ENCODE peak calls at places on chromosomes 2 and 18, in seven cellular contexts. X, B, Q, R, P, U and M are unnamed samples.

GRCh38 chr18:74225193-74225840 is 66.4 kb downstream of the CYB5A start:
- DNase-seq in X (no peak), B (no peak), Q (no peak), R (no peak), P (no peak), U (no peak), M (no peak)

GRCh38 chr2:113080134-113080533 is 12.4 kb downstream of the IL1F10 start:
- DNase-seq in X (peak; percentile 65), B (peak; percentile 70), Q (peak; percentile 73), R (peak; percentile 61), P (peak; percentile 55), U (peak; percentile 29), M (peak; percentile 31)

GRCh38 chr2:69088471-69088870 is 75.5 kb downstream of the ANTXR1 start:
- DNase-seq in X (no peak), B (no peak), Q (no peak), R (no peak), P (no peak), U (no peak), M (no peak)

GRCh38 chr2:28407976-28408690 is 15.5 kb downstream of the FOSL2 start:
- DNase-seq in X (no peak), B (no peak), Q (no peak), R (no peak), P (no peak), U (no peak), M (no peak)

GRCh38 chr2:233460726-233461431 is 105.7 kb downstream of the USP40 start:
- DNase-seq in X (no peak), B (no peak), Q (no peak), R (no peak), P (no peak), U (no peak), M (no peak)

GRCh38 chr2:63631501-63631900 is 42.7 kb downstream of the MDH1 start:
- DNase-seq in X (no peak), B (no peak), Q (no peak), R (no peak), P (no peak), U (no peak), M (no peak)

GRCh38 chr18:75005622-75006021 is 203.3 kb downstream of the PTGR3 start:
- DNase-seq in X (no peak), B (no peak), Q (no peak), R (no peak), P (no peak), U (no peak), M (no peak)

GRCh38 chr2:240467149-240467642 is 31.7 kb downstream of the GPC1 start:
- DNase-seq in X (no peak), B (peak; percentile 1), Q (no peak), R (peak; percentile 24), P (no peak), U (no peak), M (no peak)

GRCh38 chr2:233047206-233047605 is 12.9 kb upstream of the INPP5D start:
- DNase-seq in X (no peak), B (no peak), Q (no peak), R (no peak), P (no peak), U (no peak), M (no peak)

GRCh38 chr2:157447031-157447430 is 3.1 kb upstream of the CYTIP start:
- DNase-seq in X (no peak), B (no peak), Q (no peak), R (no peak), P (no peak), U (no peak), M (no peak)

GRCh38 chr2:145764631-145765030 is 1244.7 kb upstream of the ZEB2 start:
- DNase-seq in X (no peak), B (no peak), Q (no peak), R (no peak), P (no peak), U (no peak), M (no peak)

GRCh38 chr2:53697686-53698085 is 69.9 kb upstream of the CHAC2 start:
- DNase-seq in X (no peak), B (no peak), Q (no peak), R (no peak), P (no peak), U (no peak), M (no peak)

GRCh38 chr2:206983156-206983875 is 44.0 kb downstream of the CPO start:
- DNase-seq in X (no peak), B (no peak), Q (peak; percentile 61), R (no peak), P (no peak), U (no peak), M (no peak)

GRCh38 chr2:27264753-27265535 is 2.1 kb upstream of the SLC30A3 start:
- DNase-seq in X (peak; percentile 80), B (peak; percentile 88), Q (peak; percentile 58), R (peak; percentile 89), P (peak; percentile 49), U (peak; percentile 63), M (peak; percentile 68)

GRCh38 chr18:35816003-35816402 is 156.5 kb upstream of the RMP24 start:
- DNase-seq in X (no peak), B (no peak), Q (no peak), R (no peak), P (no peak), U (no peak), M (no peak)

GRCh38 chr2:118969734-118970395 is 27.9 kb downstream of the MARCO start:
- DNase-seq in X (no peak), B (no peak), Q (no peak), R (no peak), P (no peak), U (no peak), M (no peak)

GRCh38 chr2:163659224-163659623 is 76.6 kb downstream of the FIGN start:
- DNase-seq in X (no peak), B (no peak), Q (peak; percentile 48), R (no peak), P (no peak), U (no peak), M (no peak)

GRCh38 chr18:59268127-59268721 is 5.0 kb downstream of the RAX start:
- DNase-seq in X (no peak), B (no peak), Q (no peak), R (no peak), P (no peak), U (no peak), M (no peak)

GRCh38 chr2:209624192-209624938 is 147.3 kb upstream of the UNC80 start:
- DNase-seq in X (no peak), B (no peak), Q (no peak), R (no peak), P (no peak), U (no peak), M (no peak)

GRCh38 chr2:14907014-14907612 is 274.6 kb downstream of the LRATD1 start:
- DNase-seq in X (no peak), B (peak; percentile 5), Q (peak; percentile 33), R (peak; percentile 36), P (peak; percentile 41), U (no peak), M (no peak)

GRCh38 chr2:55420244-55420713 is 623 bp upstream of the CCDC88A start:
- DNase-seq in X (no peak), B (no peak), Q (peak; percentile 22), R (no peak), P (no peak), U (no peak), M (no peak)

GRCh38 chr2:51994123-51994788 is 962.3 kb upstream of the NRXN1 start:
- DNase-seq in X (no peak), B (no peak), Q (peak; percentile 35), R (no peak), P (peak; percentile 40), U (no peak), M (no peak)

GRCh38 chr18:42268793-42269192 is 313.8 kb downstream of the PIK3C3 start:
- DNase-seq in X (no peak), B (no peak), Q (no peak), R (no peak), P (no peak), U (no peak), M (no peak)

GRCh38 chr2:6887783-6888192 is 10.2 kb downstream of the RSAD2 start:
- DNase-seq in X (no peak), B (no peak), Q (no peak), R (no peak), P (no peak), U (no peak), M (no peak)

GRCh38 chr2:197869501-197870111 is 65.2 kb downstream of the PLCL1 start:
- DNase-seq in X (no peak), B (no peak), Q (no peak), R (no peak), P (no peak), U (no peak), M (no peak)

GRCh38 chr2:216659301-216659700 is 26.1 kb downstream of the IGFBP2 start:
- DNase-seq in X (no peak), B (no peak), Q (no peak), R (no peak), P (no peak), U (no peak), M (no peak)

GRCh38 chr2:160332318-160332717 is 132.2 kb upstream of the ITGB6 start:
- DNase-seq in X (no peak), B (no peak), Q (peak; percentile 37), R (no peak), P (no peak), U (no peak), M (no peak)

GRCh38 chr2:19504400-19505198 is 146.2 kb upstream of the OSR1 start:
- DNase-seq in X (no peak), B (no peak), Q (peak; percentile 20), R (no peak), P (no peak), U (no peak), M (no peak)

GRCh38 chr2:200406379-200406778 is 99.9 kb downstream of the SPATS2L start:
- DNase-seq in X (no peak), B (no peak), Q (peak; percentile 22), R (no peak), P (no peak), U (no peak), M (no peak)

GRCh38 chr18:23662309-23663263 is at the start of gene ANKRD29:
- DNase-seq in X (peak; percentile 51), B (peak; percentile 33), Q (peak; percentile 65), R (peak; percentile 46), P (peak; percentile 61), U (peak; percentile 21), M (peak; percentile 18)

GRCh38 chr2:169118060-169118459 is 48.7 kb downstream of the DHRS9 start:
- DNase-seq in X (no peak), B (no peak), Q (no peak), R (no peak), P (no peak), U (no peak), M (no peak)

GRCh38 chr18:36899289-36899688 is 70.4 kb downstream of the KIAA1328 start:
- DNase-seq in X (no peak), B (no peak), Q (peak; percentile 48), R (no peak), P (no peak), U (no peak), M (no peak)

GRCh38 chr2:226552571-226553285 is 246.9 kb downstream of the IRS1 start:
- DNase-seq in X (no peak), B (no peak), Q (no peak), R (no peak), P (no peak), U (no peak), M (no peak)

GRCh38 chr2:139529045-139529444 is 748.9 kb upstream of the NXPH2 start:
- DNase-seq in X (no peak), B (no peak), Q (no peak), R (no peak), P (peak; percentile 2), U (no peak), M (no peak)

GRCh38 chr2:6965071-6965795 is 48.0 kb downstream of the RNF144A start:
- DNase-seq in X (no peak), B (peak; percentile 35), Q (no peak), R (no peak), P (no peak), U (no peak), M (no peak)

GRCh38 chr2:64143154-64144056 is 815 bp downstream of the PELI1 start:
- DNase-seq in X (peak; percentile 66), B (peak; percentile 43), Q (peak; percentile 41), R (peak; percentile 43), P (peak; percentile 27), U (peak; percentile 24), M (no peak)

GRCh38 chr2:152558174-152559091 is 158.8 kb downstream of the PRPF40A start:
- DNase-seq in X (no peak), B (no peak), Q (peak; percentile 72), R (no peak), P (no peak), U (no peak), M (no peak)

GRCh38 chr2:23563673-23564617 is 179.0 kb downstream of the KLHL29 start:
- DNase-seq in X (no peak), B (peak; percentile 76), Q (no peak), R (peak; percentile 53), P (peak; percentile 46), U (no peak), M (no peak)